ENCODE peak calls at places on chromosomes 5 and 9, in five cellular contexts. O is ecto neural progenitor cell, X is SW480, L is NCI-H2081, J is right lobe of liver. Y is an unnamed sample.

GRCh38 chr9:108323615-108324014 is 532.2 kb downstream of the ACTL7B start:
- DNase-seq in O (no peak), J (no peak), L (no peak), X (no peak), Y (no peak)

GRCh38 chr5:57221049-57221568 is 47.2 kb downstream of the GPBP1 start:
- DNase-seq in J (no peak), O (no peak), X (peak), L (peak), Y (no peak)

GRCh38 chr5:168947212-168947868 is 353.6 kb downstream of the SLIT3 start:
- DNase-seq in J (no peak), L (no peak), X (peak), O (peak), Y (peak)

GRCh38 chr9:92714787-92715487 is 45.0 kb upstream of the IPPK start:
- DNase-seq in O (no peak), L (no peak), X (no peak), J (no peak), Y (no peak)

GRCh38 chr5:175800656-175801081 is 70.7 kb upstream of the CPLX2 start:
- DNase-seq in O (no peak), J (no peak), L (peak), X (no peak), Y (no peak)

GRCh38 chr5:79929095-79929494 is 62.0 kb downstream of the MTX3 start:
- DNase-seq in O (no peak), L (no peak), X (no peak), J (no peak), Y (no peak)

GRCh38 chr5:172692981-172693380 is 51.9 kb downstream of the NEURL1B start:
- DNase-seq in L (no peak), X (no peak), J (peak), O (no peak), Y (no peak)

GRCh38 chr9:17063535-17064135 is 71.2 kb upstream of the CNTLN start:
- DNase-seq in L (peak), X (peak), O (no peak), J (no peak), Y (no peak)

GRCh38 chr5:128674837-128675446 is 136.9 kb upstream of the FBN2 start:
- DNase-seq in O (peak), X (peak), J (no peak), L (peak), Y (peak)

GRCh38 chr5:148583421-148583965 is 70.8 kb downstream of the HTR4 start:
- DNase-seq in X (no peak), L (no peak), O (no peak), J (no peak), Y (no peak)

GRCh38 chr9:137411670-137412380 is 11.1 kb downstream of the EXD3 start:
- DNase-seq in X (peak), J (peak), L (no peak), O (no peak), Y (peak)

GRCh38 chr5:167945542-167946384 is 345.7 kb upstream of the WWC1 start:
- DNase-seq in O (no peak), L (no peak), J (no peak), X (no peak), Y (no peak)

GRCh38 chr9:136341042-136341655 is 13.8 kb downstream of the GPSM1 start:
- DNase-seq in J (no peak), O (no peak), X (no peak), L (no peak), Y (no peak)

GRCh38 chr5:81590498-81591384 is 160.2 kb downstream of the SSBP2 start:
- DNase-seq in L (no peak), X (no peak), O (no peak), J (no peak), Y (no peak)

GRCh38 chr5:151739939-151740335 is 18.5 kb downstream of the ATOX1 start:
- DNase-seq in J (no peak), O (no peak), L (no peak), X (peak), Y (no peak)

GRCh38 chr5:140357731-140358093 is 2.3 kb upstream of the SLC4A9 start:
- DNase-seq in O (peak), J (peak), L (peak), X (peak), Y (peak)

GRCh38 chr9:40935336-40935735 is 193.1 kb downstream of the FOXD4L6 start:
- DNase-seq in J (no peak), L (no peak), O (no peak), X (no peak), Y (no peak)

GRCh38 chr5:171157775-171158174 is 151.3 kb upstream of the TLX3 start:
- DNase-seq in X (no peak), L (peak), J (no peak), O (no peak), Y (no peak)

GRCh38 chr5:134028496-134028895 is 23.7 kb upstream of the VDAC1 start:
- DNase-seq in X (no peak), L (no peak), J (no peak), O (no peak), Y (no peak)

GRCh38 chr5:65032250-65032649 is 263.5 kb downstream of the CWC27 start:
- DNase-seq in L (no peak), O (no peak), J (no peak), X (no peak), Y (no peak)

GRCh38 chr5:111159845-111160244 is 64.3 kb upstream of the CAMK4 start:
- DNase-seq in O (no peak), J (no peak), L (no peak), X (no peak), Y (no peak)

GRCh38 chr5:5050797-5051196 is 89.3 kb upstream of the ADAMTS16 start:
- DNase-seq in X (no peak), O (no peak), J (no peak), L (no peak), Y (no peak)

GRCh38 chr5:132222649-132223038 is 5.0 kb downstream of the P4HA2 start:
- DNase-seq in L (no peak), J (no peak), X (no peak), O (no peak), Y (no peak)

Y was measured in stimulated activated CD4-positive, alpha-beta T cell treated with anti-CD3 and anti-CD28 coated beads, Interleukin-2, amount 100 ng/mL, for 24 hours.